ENCODE peak calls at places on chromosomes 16 and 17, in ten cellular contexts. One of them, this sample, is unnamed.

GRCh38 chr16:2810651-2811050 is 6.4 kb upstream of the PRSS21 start:
- DNase-seq in lower lobe of right lung: peak
- DNase-seq in AG04450: no peak
- DNase-seq in IMR-90: no peak
- DNase-seq in PC-3: no peak
- DNase-seq in neural progenitor cell: no peak
- DNase-seq in heart left ventricle: no peak
- DNase-seq in colonic mucosa: no peak
- DNase-seq in left lung: peak
- DNase-seq in A673: no peak
- DNase-seq in this sample: no peak

GRCh38 chr16:28180660-28181556 is 30.9 kb downstream of the XPO6 start:
- DNase-seq in lower lobe of right lung: no peak
- DNase-seq in AG04450: no peak
- DNase-seq in IMR-90: peak
- DNase-seq in PC-3: no peak
- DNase-seq in neural progenitor cell: no peak
- DNase-seq in heart left ventricle: no peak
- DNase-seq in colonic mucosa: no peak
- DNase-seq in left lung: no peak
- DNase-seq in A673: no peak
- DNase-seq in this sample: no peak

GRCh38 chr16:66486773-66487579 is 59.9 kb downstream of the BEAN1 start:
- DNase-seq in lower lobe of right lung: no peak
- DNase-seq in AG04450: peak
- DNase-seq in IMR-90: peak
- DNase-seq in PC-3: peak
- DNase-seq in neural progenitor cell: no peak
- DNase-seq in heart left ventricle: no peak
- DNase-seq in colonic mucosa: no peak
- DNase-seq in left lung: no peak
- DNase-seq in A673: no peak
- DNase-seq in this sample: peak

GRCh38 chr16:14050297-14051027 is 20.7 kb upstream of the MRTFB start:
- DNase-seq in lower lobe of right lung: no peak
- DNase-seq in AG04450: no peak
- DNase-seq in IMR-90: peak
- DNase-seq in PC-3: peak
- DNase-seq in neural progenitor cell: peak
- DNase-seq in heart left ventricle: no peak
- DNase-seq in colonic mucosa: no peak
- DNase-seq in left lung: no peak
- DNase-seq in A673: no peak
- DNase-seq in this sample: no peak

GRCh38 chr16:20763461-20764232 is at the start of gene ACSM3:
- DNase-seq in lower lobe of right lung: no peak
- DNase-seq in AG04450: peak
- DNase-seq in IMR-90: peak
- DNase-seq in PC-3: peak
- DNase-seq in neural progenitor cell: peak
- DNase-seq in heart left ventricle: no peak
- DNase-seq in colonic mucosa: peak
- DNase-seq in left lung: no peak
- DNase-seq in A673: peak
- DNase-seq in this sample: no peak

GRCh38 chr16:73058616-73059409 is 10.9 kb upstream of the ZFHX3 start:
- DNase-seq in lower lobe of right lung: peak
- DNase-seq in AG04450: no peak
- DNase-seq in IMR-90: peak
- DNase-seq in PC-3: peak
- DNase-seq in neural progenitor cell: peak
- DNase-seq in heart left ventricle: peak
- DNase-seq in colonic mucosa: no peak
- DNase-seq in left lung: peak
- DNase-seq in A673: peak
- DNase-seq in this sample: no peak

GRCh38 chr17:80886641-80887573 is 104.7 kb upstream of the CHMP6 start:
- DNase-seq in lower lobe of right lung: peak
- DNase-seq in AG04450: no peak
- DNase-seq in IMR-90: no peak
- DNase-seq in PC-3: no peak
- DNase-seq in neural progenitor cell: no peak
- DNase-seq in heart left ventricle: no peak
- DNase-seq in colonic mucosa: no peak
- DNase-seq in left lung: peak
- DNase-seq in A673: no peak
- DNase-seq in this sample: no peak

GRCh38 chr17:41098042-41098441 is at the start of gene KRTAP4-8:
- DNase-seq in lower lobe of right lung: no peak
- DNase-seq in AG04450: no peak
- DNase-seq in IMR-90: no peak
- DNase-seq in PC-3: no peak
- DNase-seq in neural progenitor cell: no peak
- DNase-seq in heart left ventricle: no peak
- DNase-seq in colonic mucosa: no peak
- DNase-seq in left lung: no peak
- DNase-seq in A673: no peak
- DNase-seq in this sample: no peak

GRCh38 chr17:45451131-45451530 is 18.5 kb upstream of the ARHGAP27 start:
- DNase-seq in lower lobe of right lung: no peak
- DNase-seq in AG04450: no peak
- DNase-seq in IMR-90: no peak
- DNase-seq in PC-3: no peak
- DNase-seq in neural progenitor cell: no peak
- DNase-seq in heart left ventricle: no peak
- DNase-seq in colonic mucosa: no peak
- DNase-seq in left lung: no peak
- DNase-seq in A673: no peak
- DNase-seq in this sample: no peak

DNA sequence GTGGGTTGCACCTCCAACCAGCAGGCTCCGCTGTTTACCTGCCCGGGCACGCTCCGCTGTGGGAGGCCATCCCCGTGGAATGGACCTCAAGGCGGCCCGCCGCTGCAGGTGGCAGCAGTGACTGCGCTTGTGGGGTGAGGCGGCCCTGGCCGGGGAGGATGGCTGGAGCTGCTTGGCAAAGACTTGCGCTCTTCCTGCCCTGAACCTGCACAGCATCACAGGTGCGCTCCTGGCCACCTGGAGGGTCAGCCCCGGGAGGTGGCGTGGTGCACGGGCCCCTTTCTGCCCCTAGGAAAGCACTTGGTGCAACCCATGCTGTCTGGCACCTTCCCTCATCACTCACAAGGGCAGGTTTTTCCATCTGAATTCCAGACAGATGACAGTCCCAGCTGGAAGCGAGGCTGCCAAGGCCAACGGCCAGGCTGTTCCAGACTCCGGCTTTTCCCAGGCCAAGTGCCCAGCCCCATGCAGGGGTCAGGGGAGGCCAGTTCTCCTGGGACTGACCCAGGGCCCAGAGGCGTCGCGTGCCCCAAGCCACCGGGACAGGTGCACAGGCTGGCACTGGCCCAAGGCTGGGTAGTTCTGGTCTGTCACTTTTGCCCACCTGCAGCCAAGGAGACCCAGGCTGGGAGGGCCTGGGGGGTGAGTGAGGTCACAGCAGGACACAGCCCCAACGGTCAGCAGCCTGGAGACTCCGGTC is 13.3 kb downstream of the UTS2R start:
- DNase-seq in lower lobe of right lung: peak
- DNase-seq in AG04450: no peak
- DNase-seq in IMR-90: peak
- DNase-seq in PC-3: peak
- DNase-seq in neural progenitor cell: no peak
- DNase-seq in heart left ventricle: peak
- DNase-seq in colonic mucosa: no peak
- DNase-seq in left lung: peak
- DNase-seq in A673: no peak
- DNase-seq in this sample: no peak
- TF ChIP-seq CTCF in lower lobe of right lung: peak
- TF ChIP-seq CTCF in AG04450: no peak
- TF ChIP-seq CTCF in IMR-90: peak
- TF ChIP-seq CTCF in PC-3: peak
- TF ChIP-seq CTCF in neural progenitor cell: no peak
- TF ChIP-seq CTCF in heart left ventricle: no peak
- TF ChIP-seq CTCF in colonic mucosa: no peak
- TF ChIP-seq CTCF in left lung: no peak
- TF ChIP-seq CTCF in A673: no peak
- TF ChIP-seq CTCF in this sample: no peak

DNA sequence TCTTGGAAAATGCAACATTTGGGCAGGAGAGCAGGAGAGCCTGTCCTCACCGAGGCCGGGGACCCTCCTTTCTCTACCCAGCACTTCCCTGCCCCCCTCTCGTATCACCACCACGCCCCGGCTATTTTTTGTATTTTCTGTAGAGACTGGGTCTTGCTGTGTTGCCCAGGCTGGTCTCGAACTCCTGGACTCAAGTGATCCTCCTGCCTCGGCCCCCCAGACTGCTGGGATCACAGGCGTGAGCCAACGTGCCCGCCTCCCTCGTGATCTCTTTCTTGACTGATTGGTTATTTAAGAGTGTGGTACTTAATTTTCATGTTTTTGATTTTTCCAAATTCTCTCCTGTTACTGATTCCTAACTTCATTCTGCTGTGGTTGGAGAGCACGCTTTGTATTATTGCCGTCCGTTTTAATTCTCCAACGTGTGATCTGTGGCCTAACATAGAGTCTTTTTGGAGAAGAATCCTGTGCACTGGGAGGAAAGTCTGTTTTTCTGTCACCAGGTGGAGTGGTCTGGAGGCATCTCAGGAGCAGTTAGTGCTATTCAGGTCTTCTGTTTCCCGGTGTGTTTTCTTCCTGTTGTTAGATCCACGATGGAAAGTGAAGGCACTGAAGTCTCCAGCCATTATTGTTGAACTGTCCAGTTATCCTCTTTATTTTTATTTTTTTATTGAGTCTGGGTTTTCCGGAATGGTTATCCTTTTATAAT is 40.4 kb downstream of the ZNF778 start:
- DNase-seq in lower lobe of right lung: no peak
- DNase-seq in AG04450: no peak
- DNase-seq in IMR-90: no peak
- DNase-seq in PC-3: peak
- DNase-seq in neural progenitor cell: no peak
- DNase-seq in heart left ventricle: no peak
- DNase-seq in colonic mucosa: no peak
- DNase-seq in left lung: no peak
- DNase-seq in A673: no peak
- DNase-seq in this sample: no peak
- H3K4me3 ChIP-seq in lower lobe of right lung: peak
- H3K4me3 ChIP-seq in AG04450: peak
- H3K4me3 ChIP-seq in IMR-90: peak
- H3K4me3 ChIP-seq in PC-3: peak
- H3K4me3 ChIP-seq in neural progenitor cell: peak
- H3K4me3 ChIP-seq in heart left ventricle: peak
- H3K4me3 ChIP-seq in colonic mucosa: peak
- H3K4me3 ChIP-seq in left lung: no peak
- H3K4me3 ChIP-seq in A673: peak
- H3K4me3 ChIP-seq in this sample: peak

GRCh38 chr17:62628845-62629555 is 1.5 kb downstream of the MRC2 start:
- DNase-seq in lower lobe of right lung: no peak
- DNase-seq in AG04450: no peak
- DNase-seq in IMR-90: peak
- DNase-seq in PC-3: no peak
- DNase-seq in neural progenitor cell: peak
- DNase-seq in heart left ventricle: peak
- DNase-seq in colonic mucosa: no peak
- DNase-seq in left lung: no peak
- DNase-seq in A673: no peak
- DNase-seq in this sample: no peak

GRCh38 chr17:62627904-62628603 is 584 bp downstream of the MRC2 start:
- DNase-seq in lower lobe of right lung: peak
- DNase-seq in AG04450: peak
- DNase-seq in IMR-90: peak
- DNase-seq in PC-3: peak
- DNase-seq in neural progenitor cell: peak
- DNase-seq in heart left ventricle: peak
- DNase-seq in colonic mucosa: peak
- DNase-seq in left lung: no peak
- DNase-seq in A673: peak
- DNase-seq in this sample: no peak

GRCh38 chr17:62626719-62627218 is 701 bp upstream of the MRC2 start:
- DNase-seq in lower lobe of right lung: no peak
- DNase-seq in AG04450: peak
- DNase-seq in IMR-90: peak
- DNase-seq in PC-3: peak
- DNase-seq in neural progenitor cell: peak
- DNase-seq in heart left ventricle: peak
- DNase-seq in colonic mucosa: peak
- DNase-seq in left lung: no peak
- DNase-seq in A673: peak
- DNase-seq in this sample: no peak

GRCh38 chr17:62625870-62626200 is 1.6 kb upstream of the MRC2 start:
- DNase-seq in lower lobe of right lung: no peak
- DNase-seq in AG04450: no peak
- DNase-seq in IMR-90: no peak
- DNase-seq in PC-3: no peak
- DNase-seq in neural progenitor cell: peak
- DNase-seq in heart left ventricle: no peak
- DNase-seq in colonic mucosa: peak
- DNase-seq in left lung: no peak
- DNase-seq in A673: no peak
- DNase-seq in this sample: no peak

GRCh38 chr17:62627219-62627903 is at the start of gene MRC2:
- DNase-seq in lower lobe of right lung: peak
- DNase-seq in AG04450: peak
- DNase-seq in IMR-90: peak
- DNase-seq in PC-3: peak
- DNase-seq in neural progenitor cell: peak
- DNase-seq in heart left ventricle: peak
- DNase-seq in colonic mucosa: peak
- DNase-seq in left lung: peak
- DNase-seq in A673: peak
- DNase-seq in this sample: no peak
- H3K27ac ChIP-seq in lower lobe of right lung: peak
- H3K27ac ChIP-seq in AG04450: peak
- H3K27ac ChIP-seq in IMR-90: peak
- H3K27ac ChIP-seq in PC-3: no peak
- H3K27ac ChIP-seq in neural progenitor cell: no peak
- H3K27ac ChIP-seq in heart left ventricle: peak
- H3K27ac ChIP-seq in colonic mucosa: peak
- H3K27ac ChIP-seq in left lung: peak
- H3K27ac ChIP-seq in A673: peak
- H3K27ac ChIP-seq in this sample: no peak

DNA sequence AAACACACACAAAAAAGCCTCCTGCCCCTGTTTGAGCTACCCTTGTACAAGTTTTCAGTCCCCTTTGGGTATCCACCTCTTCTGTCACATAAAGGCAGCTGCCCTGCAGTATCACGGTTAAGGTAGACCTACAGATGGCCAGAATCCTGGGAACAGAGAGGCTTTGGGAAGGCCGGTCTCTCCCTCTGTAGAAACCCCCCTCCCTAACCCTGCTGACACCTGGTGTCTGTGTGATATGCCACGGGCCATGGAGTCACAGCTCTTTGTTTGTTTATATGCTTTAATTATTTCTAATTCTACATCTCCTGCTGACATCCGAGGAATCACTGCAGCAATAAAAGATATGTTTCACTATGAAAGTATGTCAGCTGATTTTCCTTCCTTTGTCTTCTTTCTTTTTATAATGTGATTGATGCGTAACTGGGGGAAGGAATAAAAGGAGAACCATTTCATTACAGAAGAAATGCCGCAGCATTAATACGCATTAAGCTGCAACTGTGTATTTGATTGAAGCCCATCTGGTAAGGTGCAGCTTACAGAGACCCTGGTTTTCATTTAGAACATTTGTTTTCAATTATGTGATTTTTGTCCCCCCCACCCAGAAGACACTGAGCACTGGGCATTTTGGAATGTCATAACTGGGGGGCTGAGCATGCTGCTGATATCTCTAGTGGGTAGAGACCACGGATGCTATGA is 142.1 kb downstream of the SLC39A11 start:
- DNase-seq in lower lobe of right lung: no peak
- DNase-seq in AG04450: no peak
- DNase-seq in IMR-90: no peak
- DNase-seq in PC-3: no peak
- DNase-seq in neural progenitor cell: no peak
- DNase-seq in heart left ventricle: no peak
- DNase-seq in colonic mucosa: no peak
- DNase-seq in left lung: no peak
- DNase-seq in A673: peak
- DNase-seq in this sample: no peak
- TF ChIP-seq CTCF in lower lobe of right lung: no peak
- TF ChIP-seq CTCF in AG04450: no peak
- TF ChIP-seq CTCF in IMR-90: no peak
- TF ChIP-seq CTCF in PC-3: no peak
- TF ChIP-seq CTCF in neural progenitor cell: no peak
- TF ChIP-seq CTCF in heart left ventricle: no peak
- TF ChIP-seq CTCF in colonic mucosa: no peak
- TF ChIP-seq CTCF in left lung: no peak
- TF ChIP-seq CTCF in A673: no peak
- TF ChIP-seq CTCF in this sample: no peak

This sample was measured in dorsolateral prefrontal cortex.